ENCODE peak calls at places on chromosome 2, in nine cellular contexts. D, C, S, B, X, H, Z, P and Y are unnamed samples.

GRCh38 chr2:56522605-56523089 is 338.9 kb downstream of the CCDC85A start:
- DNase-seq in B (no peak), D (no peak), X (no peak), Z (no peak), S (no peak), H (no peak), C (peak; percentile 24), P (no peak), Y (no peak)

GRCh38 chr2:174914894-174915760 is 90.1 kb downstream of the CHN1 start:
- DNase-seq in P (no peak), D (no peak), S (no peak), B (peak; percentile 68), C (no peak), Z (no peak), X (no peak), H (peak; percentile 26), Y (no peak)

GRCh38 chr2:209125291-209125690 is 298.6 kb upstream of the MAP2 start:
- DNase-seq in X (no peak), S (no peak), C (no peak), B (no peak), P (no peak), Z (no peak), D (no peak), H (no peak), Y (no peak)

GRCh38 chr2:142678164-142678563 is 199.3 kb upstream of the KYNU start:
- DNase-seq in C (no peak), B (no peak), Z (no peak), H (no peak), D (no peak), P (no peak), X (no peak), S (no peak), Y (no peak)

GRCh38 chr2:225274751-225275150 is 124.8 kb upstream of the NYAP2 start:
- DNase-seq in B (no peak), C (no peak), X (no peak), D (no peak), P (no peak), Z (peak; percentile 15), S (peak; percentile 37), H (no peak), Y (no peak)

GRCh38 chr2:38496927-38497669 is 105.6 kb downstream of the HNRNPLL start:
- DNase-seq in C (no peak), H (no peak), Z (no peak), X (no peak), B (peak; percentile 55), S (no peak), D (no peak), P (no peak), Y (no peak)

GRCh38 chr2:83972123-83972522 is 487.0 kb downstream of the SUCLG1 start:
- DNase-seq in C (no peak), H (no peak), P (no peak), X (no peak), Z (no peak), B (no peak), S (no peak), D (no peak), Y (no peak)

GRCh38 chr2:12642855-12643254 is 73.9 kb upstream of the TRIB2 start:
- DNase-seq in P (no peak), S (no peak), B (no peak), Z (no peak), C (no peak), D (no peak), H (no peak), X (no peak), Y (no peak)

GRCh38 chr2:191486584-191487320 is 191.2 kb upstream of the NABP1 start:
- DNase-seq in C (peak; percentile 98), P (peak; percentile 5), B (no peak), H (no peak), D (no peak), X (peak; percentile 79), Z (peak; percentile 91), S (no peak), Y (no peak)

GRCh38 chr2:137178955-137179377 is 413.6 kb downstream of the THSD7B start:
- DNase-seq in P (no peak), S (no peak), X (no peak), B (no peak), C (peak; percentile 76), D (no peak), Z (no peak), H (no peak), Y (no peak)

GRCh38 chr2:56077352-56077915 is 106.4 kb upstream of the CCDC85A start:
- DNase-seq in D (peak; percentile 63), X (no peak), H (no peak), S (peak; percentile 46), C (no peak), B (no peak), P (no peak), Z (no peak), Y (peak; percentile 23)

GRCh38 chr2:168348076-168348475 is 100.7 kb upstream of the STK39 start:
- DNase-seq in S (peak; percentile 52), D (peak; percentile 66), X (no peak), C (no peak), B (no peak), H (no peak), Z (peak; percentile 8), P (no peak), Y (peak; percentile 82)

GRCh38 chr2:10412380-10412779 is 35.7 kb downstream of the ODC1 start:
- DNase-seq in B (no peak), P (peak; percentile 21), S (peak; percentile 88), D (peak; percentile 68), Z (no peak), H (no peak), C (peak; percentile 22), X (no peak), Y (peak; percentile 25)

GRCh38 chr2:67412424-67412823 is 15.3 kb downstream of the ETAA1 start:
- DNase-seq in D (no peak), H (no peak), B (no peak), S (no peak), Z (no peak), P (no peak), X (no peak), C (no peak), Y (no peak)

GRCh38 chr2:6103949-6104348 is 411.8 kb downstream of the SOX11 start:
- DNase-seq in P (no peak), C (no peak), X (no peak), D (no peak), S (peak; percentile 29), H (no peak), Z (no peak), B (no peak), Y (no peak)

GRCh38 chr2:38731684-38732221 is 19.4 kb downstream of the SRSF7 start:
- DNase-seq in X (no peak), S (no peak), D (no peak), B (no peak), C (no peak), P (no peak), H (no peak), Z (no peak), Y (no peak)

GRCh38 chr2:68755071-68755470 is 20.5 kb downstream of the ARHGAP25 start:
- DNase-seq in P (peak; percentile 3), S (no peak), H (no peak), C (no peak), Z (no peak), B (no peak), X (no peak), D (no peak), Y (no peak)

GRCh38 chr2:57407742-57408343 is 638.8 kb upstream of the VRK2 start:
- DNase-seq in Z (no peak), D (no peak), P (no peak), C (no peak), S (no peak), H (no peak), X (no peak), B (no peak), Y (no peak)

GRCh38 chr2:160317113-160318099 is 117.3 kb upstream of the ITGB6 start:
- DNase-seq in D (no peak), B (peak; percentile 56), P (no peak), C (no peak), H (no peak), S (no peak), Z (no peak), X (no peak), Y (no peak)

GRCh38 chr2:176614049-176614448 is 344.8 kb downstream of the MTX2 start:
- DNase-seq in B (no peak), Z (no peak), X (no peak), S (no peak), D (no peak), C (no peak), H (no peak), P (no peak), Y (no peak)

GRCh38 chr2:506866-507265 is 170.3 kb downstream of the TMEM18 start:
- DNase-seq in X (no peak), D (no peak), S (no peak), Z (no peak), P (no peak), H (no peak), B (no peak), C (no peak), Y (no peak)

GRCh38 chr2:7014201-7014640 is 97.0 kb downstream of the RNF144A start:
- DNase-seq in S (peak; percentile 67), Z (no peak), H (peak; percentile 36), B (no peak), P (peak; percentile 20), D (peak; percentile 32), X (peak; percentile 74), C (peak; percentile 4), Y (peak; percentile 67)

GRCh38 chr2:191038241-191038725 is 24.3 kb upstream of the STAT1 start:
- DNase-seq in P (peak; percentile 47), S (no peak), B (no peak), D (no peak), C (peak; percentile 40), H (no peak), X (no peak), Z (no peak), Y (peak; percentile 34)